ENCODE peak calls at places on chromosome 14, in four cellular contexts. Q is IMR-90, I is H1, P is mesendoderm. J is an unnamed sample.

GRCh38 chr14:77903233-77903632 is 103.3 kb downstream of the ADCK1 start:
- DNase-seq in Q (no peak), I (no peak), P (no peak), J (no peak)

GRCh38 chr14:30763891-30764290 is 110.5 kb upstream of the COCH start:
- DNase-seq in Q (no peak), I (no peak), P (no peak), J (no peak)

GRCh38 chr14:98185036-98185435 is 1087.0 kb downstream of the BCL11B start:
- DNase-seq in Q (no peak), I (no peak), P (no peak), J (no peak)

GRCh38 chr14:95140060-95140858 is 17.1 kb downstream of the DICER1 start:
- DNase-seq in Q (peak), I (no peak), P (no peak), J (no peak)

GRCh38 chr14:102187044-102187443 is 47.3 kb downstream of the WDR20 start:
- DNase-seq in Q (peak), I (no peak), P (no peak), J (no peak)

GRCh38 chr14:62592877-62593276 is 452.4 kb downstream of the KCNH5 start:
- DNase-seq in Q (peak), I (no peak), P (no peak), J (no peak)

GRCh38 chr14:95467657-95468056 is 48.8 kb downstream of the SYNE3 start:
- DNase-seq in Q (no peak), I (no peak), P (no peak), J (no peak)

GRCh38 chr14:100532916-100533630 is 54.1 kb downstream of the BEGAIN start:
- DNase-seq in Q (peak), I (no peak), P (no peak), J (no peak)

GRCh38 chr14:53515264-53515663 is 362.1 kb upstream of the DDHD1 start:
- DNase-seq in Q (peak), I (no peak), P (no peak), J (no peak)

GRCh38 chr14:69822456-69822855 is 25.4 kb upstream of the SLC10A1 start:
- DNase-seq in Q (no peak), I (no peak), P (no peak), J (no peak)

GRCh38 chr14:65832431-65833253 is 420.1 kb downstream of the FUT8 start:
- DNase-seq in Q (peak), I (no peak), P (peak), J (no peak)

GRCh38 chr14:81332725-81333124 is 67.4 kb downstream of the STON2 start:
- DNase-seq in Q (no peak), I (no peak), P (no peak), J (no peak)

GRCh38 chr14:23009939-23010718 is at the start of gene C14orf93:
- DNase-seq in Q (peak), I (peak), P (peak), J (peak)

GRCh38 chr14:54786816-54787215 is 115.8 kb downstream of the GCH1 start:
- DNase-seq in Q (no peak), I (no peak), P (no peak), J (no peak)

GRCh38 chr14:102965282-102965681 is 42.8 kb downstream of the AMN start:
- DNase-seq in Q (no peak), I (no peak), P (no peak), J (no peak)

GRCh38 chr14:95303107-95303506 is 16.6 kb downstream of the CLMN start:
- DNase-seq in Q (no peak), I (no peak), P (no peak), J (no peak)

GRCh38 chr14:77660754-77661153 is 44.3 kb upstream of the SPTLC2 start:
- DNase-seq in Q (no peak), I (no peak), P (no peak), J (no peak)

GRCh38 chr14:102279688-102280348 is 25.1 kb downstream of the MOK start:
- DNase-seq in Q (peak), I (no peak), P (peak), J (no peak)

GRCh38 chr14:44113769-44114730 is 393.0 kb downstream of the FSCB start:
- DNase-seq in Q (no peak), I (no peak), P (no peak), J (no peak)

GRCh38 chr14:44108601-44109000 is 398.5 kb downstream of the FSCB start:
- DNase-seq in Q (no peak), I (no peak), P (no peak), J (no peak)

GRCh38 chr14:44107156-44107555 is 399.9 kb downstream of the FSCB start:
- DNase-seq in Q (no peak), I (no peak), P (no peak), J (no peak)

GRCh38 chr14:44112774-44113460 is 394.2 kb downstream of the FSCB start:
- DNase-seq in Q (no peak), I (no peak), P (no peak), J (no peak)

DNA sequence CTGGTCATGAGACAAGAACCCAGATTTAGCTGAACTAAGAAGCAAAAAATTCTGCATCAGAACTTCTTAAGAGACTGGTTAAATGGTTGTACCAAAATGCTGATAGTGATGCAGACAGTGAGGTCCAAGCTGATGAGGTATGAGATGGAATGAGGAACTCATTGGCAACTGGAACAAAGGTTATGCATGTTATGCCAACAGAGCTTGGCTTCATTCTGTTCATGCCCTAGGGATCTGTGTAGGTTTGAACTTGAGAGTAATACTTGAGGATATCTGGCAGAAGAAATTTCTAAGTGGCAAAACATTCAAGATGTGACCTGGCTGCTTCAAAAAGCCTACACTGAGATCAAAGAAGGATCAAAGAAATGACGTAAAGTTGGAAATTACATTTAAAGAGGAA is 398.0 kb downstream of the FSCB start:
- DNase-seq in Q (no peak), I (no peak), P (no peak), J (no peak)
- H4K5ac ChIP-seq in Q (no peak), I (no peak), P (no peak), J (no peak)

GRCh38 chr14:58108717-58109116 is 43.3 kb downstream of the ARMH4 start:
- DNase-seq in Q (no peak), I (no peak), P (no peak), J (no peak)
- H3K4me2 ChIP-seq in Q (no peak), I (no peak), P (no peak), J (no peak)

GRCh38 chr14:67674480-67675218 is at the start of gene VTI1B:
- DNase-seq in Q (peak), I (peak), P (peak), J (peak)
- H3K23ac ChIP-seq in Q (peak), I (no peak), P (no peak), J (no peak)

GRCh38 chr14:35687335-35687939 is 121.7 kb downstream of the RALGAPA1 start:
- DNase-seq in Q (peak), I (no peak), P (peak), J (no peak)

GRCh38 chr14:35688427-35688826 is 120.7 kb downstream of the RALGAPA1 start:
- DNase-seq in Q (no peak), I (no peak), P (no peak), J (no peak)

DNA sequence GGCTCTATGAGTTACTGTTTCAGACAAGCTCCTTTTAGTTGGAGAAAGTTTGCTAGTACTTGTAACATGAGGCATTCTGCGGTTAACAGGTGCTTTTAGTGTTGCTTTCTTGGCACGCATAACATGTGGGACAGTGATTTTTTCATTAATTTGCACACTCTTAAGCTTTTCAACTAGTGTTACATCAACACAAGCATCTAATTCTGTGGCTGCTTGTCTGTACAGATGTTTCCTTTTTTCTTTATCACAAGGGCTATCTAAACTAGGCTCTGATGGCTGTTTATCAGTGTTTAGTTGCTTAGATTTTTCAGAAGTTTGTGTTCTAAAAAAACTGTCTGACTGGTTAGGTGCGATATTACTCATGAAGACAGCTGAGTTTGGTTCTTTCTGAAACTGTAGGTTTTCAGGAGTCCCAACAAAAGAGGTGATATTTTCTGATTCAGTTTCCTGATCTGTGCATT is 120.1 kb downstream of the RALGAPA1 start:
- DNase-seq in Q (no peak), I (no peak), P (no peak), J (no peak)
- H4K5ac ChIP-seq in Q (no peak), I (no peak), P (no peak), J (no peak)